ENCODE peak calls at places on chromosomes 4 and X, in five cellular contexts. One of them, this sample, is unnamed.

GRCh38 chr4:185640809-185641675 is 105.7 kb upstream of the PDLIM3 start:
- DNase-seq in cardiac muscle cell: peak
- DNase-seq in upper lobe of right lung: no peak
- DNase-seq in AG04449: peak
- DNase-seq in OCI-LY7: peak
- DNase-seq in this sample: peak

GRCh38 chrX:46626566-46626965 is 53.0 kb downstream of the CHST7 start:
- DNase-seq in upper lobe of right lung: no peak
- DNase-seq in cardiac muscle cell: no peak
- DNase-seq in OCI-LY7: peak
- DNase-seq in AG04449: no peak
- DNase-seq in this sample: no peak

GRCh38 chr4:154088741-154089140 is 299.9 kb upstream of the SFRP2 start:
- DNase-seq in AG04449: no peak
- DNase-seq in cardiac muscle cell: no peak
- DNase-seq in OCI-LY7: no peak
- DNase-seq in upper lobe of right lung: no peak
- DNase-seq in this sample: no peak

GRCh38 chr4:145195167-145195952 is 15.0 kb upstream of the OTUD4 start:
- DNase-seq in OCI-LY7: peak
- DNase-seq in AG04449: no peak
- DNase-seq in upper lobe of right lung: no peak
- DNase-seq in cardiac muscle cell: no peak
- DNase-seq in this sample: peak

GRCh38 chrX:149510386-149510785 is 5.3 kb upstream of the IDS start:
- DNase-seq in OCI-LY7: no peak
- DNase-seq in AG04449: no peak
- DNase-seq in cardiac muscle cell: no peak
- DNase-seq in upper lobe of right lung: no peak
- DNase-seq in this sample: no peak

GRCh38 chrX:152896450-152896849 is 1.4 kb upstream of the ZNF185 start:
- DNase-seq in cardiac muscle cell: no peak
- DNase-seq in AG04449: no peak
- DNase-seq in OCI-LY7: no peak
- DNase-seq in upper lobe of right lung: no peak
- DNase-seq in this sample: no peak

GRCh38 chr4:113222431-113222979 is 173.1 kb downstream of the ANK2 start:
- DNase-seq in OCI-LY7: no peak
- DNase-seq in AG04449: no peak
- DNase-seq in upper lobe of right lung: no peak
- DNase-seq in cardiac muscle cell: no peak
- DNase-seq in this sample: no peak

GRCh38 chr4:151099226-151099975 is at the start of gene RPS3A:
- DNase-seq in cardiac muscle cell: peak
- DNase-seq in upper lobe of right lung: peak
- DNase-seq in AG04449: peak
- DNase-seq in OCI-LY7: peak
- DNase-seq in this sample: peak

GRCh38 chrX:134753185-134754008 is 95.1 kb upstream of the PLAC1 start:
- DNase-seq in AG04449: no peak
- DNase-seq in OCI-LY7: no peak
- DNase-seq in cardiac muscle cell: no peak
- DNase-seq in upper lobe of right lung: no peak
- DNase-seq in this sample: no peak

GRCh38 chr4:140752669-140753068 is 3.5 kb downstream of the TBC1D9 start:
- DNase-seq in OCI-LY7: no peak
- DNase-seq in AG04449: no peak
- DNase-seq in upper lobe of right lung: no peak
- DNase-seq in cardiac muscle cell: no peak
- DNase-seq in this sample: no peak

GRCh38 chr4:137641554-137641953 is 109.3 kb upstream of the PCDH18 start:
- DNase-seq in OCI-LY7: no peak
- DNase-seq in cardiac muscle cell: no peak
- DNase-seq in AG04449: no peak
- DNase-seq in upper lobe of right lung: no peak
- DNase-seq in this sample: no peak

GRCh38 chrX:155747520-155747919 is 133.6 kb upstream of the VAMP7 start:
- DNase-seq in AG04449: no peak
- DNase-seq in upper lobe of right lung: no peak
- DNase-seq in cardiac muscle cell: no peak
- DNase-seq in OCI-LY7: no peak
- DNase-seq in this sample: no peak

GRCh38 chr4:184409911-184410692 is 64.2 kb downstream of the IRF2 start:
- DNase-seq in upper lobe of right lung: no peak
- DNase-seq in OCI-LY7: peak
- DNase-seq in AG04449: no peak
- DNase-seq in cardiac muscle cell: no peak
- DNase-seq in this sample: peak

DNA sequence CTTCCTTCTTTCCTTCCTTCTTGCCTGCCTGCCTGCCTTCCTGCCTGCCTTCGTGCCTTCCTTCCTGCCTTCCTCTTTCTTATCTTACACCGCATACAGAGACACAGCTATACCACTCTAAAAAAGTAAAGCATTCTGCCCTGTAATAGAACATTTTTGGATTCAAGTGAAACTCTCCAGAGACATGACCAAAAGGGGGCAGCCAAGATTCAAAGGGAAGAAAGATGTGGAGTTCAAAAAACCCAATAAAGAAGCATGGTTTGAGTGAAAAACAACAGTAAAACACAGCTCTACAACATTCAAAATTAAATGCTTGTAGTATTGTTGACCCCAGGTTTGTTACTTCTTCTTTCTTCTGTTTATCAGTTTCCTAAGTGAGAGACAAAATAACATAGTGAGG is 914.9 kb upstream of the PCDH7 start:
- DNase-seq in OCI-LY7: no peak
- DNase-seq in AG04449: no peak
- DNase-seq in upper lobe of right lung: no peak
- DNase-seq in cardiac muscle cell: peak
- DNase-seq in this sample: no peak
- TF ChIP-seq CTCF in OCI-LY7: peak
- TF ChIP-seq CTCF in AG04449: no peak
- TF ChIP-seq CTCF in upper lobe of right lung: no peak
- TF ChIP-seq CTCF in cardiac muscle cell: no peak
- TF ChIP-seq CTCF in this sample: no peak

GRCh38 chrX:35786271-35786670 is 11.9 kb upstream of the MAGEB16 start:
- DNase-seq in upper lobe of right lung: no peak
- DNase-seq in cardiac muscle cell: no peak
- DNase-seq in OCI-LY7: no peak
- DNase-seq in AG04449: no peak
- DNase-seq in this sample: no peak

DNA sequence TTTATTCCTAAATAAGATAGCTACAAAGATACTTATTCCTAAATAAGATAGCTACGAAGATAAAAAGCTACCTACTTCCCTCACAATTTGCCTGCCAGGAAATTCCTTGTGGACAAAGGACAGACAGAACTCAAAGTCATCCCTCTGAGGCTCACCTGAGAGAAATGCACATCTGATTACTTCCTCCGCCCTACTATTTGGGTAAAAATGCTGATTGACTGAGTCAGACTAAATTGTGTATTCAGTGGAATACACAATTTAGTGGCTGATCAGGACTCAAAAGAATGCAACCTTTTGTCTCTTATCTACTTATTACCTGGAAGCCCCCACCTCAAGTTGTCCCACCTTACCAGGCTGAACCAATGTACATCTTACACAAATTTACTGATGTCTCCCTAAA is 10.3 kb upstream of the MAGEB16 start:
- DNase-seq in upper lobe of right lung: no peak
- DNase-seq in cardiac muscle cell: no peak
- DNase-seq in OCI-LY7: no peak
- DNase-seq in AG04449: no peak
- DNase-seq in this sample: no peak
- TF ChIP-seq CTCF in upper lobe of right lung: no peak
- TF ChIP-seq CTCF in cardiac muscle cell: no peak
- TF ChIP-seq CTCF in OCI-LY7: no peak
- TF ChIP-seq CTCF in AG04449: no peak
- TF ChIP-seq CTCF in this sample: no peak

GRCh38 chr4:41815478-41815877 is 67.0 kb upstream of the PHOX2B start:
- DNase-seq in OCI-LY7: no peak
- DNase-seq in AG04449: no peak
- DNase-seq in cardiac muscle cell: no peak
- DNase-seq in upper lobe of right lung: no peak
- DNase-seq in this sample: no peak

GRCh38 chr4:41819621-41820020 is 71.1 kb upstream of the PHOX2B start:
- DNase-seq in cardiac muscle cell: no peak
- DNase-seq in AG04449: no peak
- DNase-seq in OCI-LY7: no peak
- DNase-seq in upper lobe of right lung: no peak
- DNase-seq in this sample: no peak

GRCh38 chr4:41820473-41820872 is 71.9 kb upstream of the PHOX2B start:
- DNase-seq in cardiac muscle cell: no peak
- DNase-seq in OCI-LY7: no peak
- DNase-seq in AG04449: no peak
- DNase-seq in upper lobe of right lung: no peak
- DNase-seq in this sample: no peak

DNA sequence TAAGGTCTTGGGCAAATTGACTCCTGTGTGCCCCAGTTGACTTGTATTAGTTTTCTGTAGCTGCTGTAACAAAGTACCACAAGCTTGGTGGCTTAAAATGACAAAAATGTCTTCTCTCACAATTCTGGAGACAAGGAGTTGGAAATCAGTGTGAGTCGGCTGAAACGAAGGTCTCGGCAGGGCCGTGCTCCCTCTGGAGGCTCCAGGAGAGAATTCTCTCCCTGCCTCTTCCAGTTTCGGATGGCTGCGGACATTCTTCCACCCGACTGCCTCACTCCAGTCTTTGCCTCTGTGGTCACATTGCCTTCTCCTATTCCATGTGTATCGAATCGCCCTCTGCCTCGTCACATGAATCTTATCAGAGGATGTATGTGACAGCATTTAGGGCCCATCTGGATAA is 66.0 kb upstream of the PHOX2B start:
- DNase-seq in AG04449: peak
- DNase-seq in upper lobe of right lung: no peak
- DNase-seq in OCI-LY7: no peak
- DNase-seq in cardiac muscle cell: peak
- DNase-seq in this sample: no peak
- TF ChIP-seq CTCF in AG04449: peak
- TF ChIP-seq CTCF in upper lobe of right lung: peak
- TF ChIP-seq CTCF in OCI-LY7: no peak
- TF ChIP-seq CTCF in cardiac muscle cell: peak
- TF ChIP-seq CTCF in this sample: no peak

GRCh38 chrX:119654112-119654531 is 38.8 kb downstream of the SEPTIN6 start:
- DNase-seq in OCI-LY7: no peak
- DNase-seq in upper lobe of right lung: no peak
- DNase-seq in AG04449: no peak
- DNase-seq in cardiac muscle cell: peak
- DNase-seq in this sample: no peak
- TF ChIP-seq CTCF in OCI-LY7: no peak
- TF ChIP-seq CTCF in upper lobe of right lung: no peak
- TF ChIP-seq CTCF in AG04449: peak
- TF ChIP-seq CTCF in cardiac muscle cell: peak
- TF ChIP-seq CTCF in this sample: no peak

GRCh38 chrX:47643926-47644325 is 6.4 kb downstream of the ELK1 start:
- DNase-seq in AG04449: no peak
- DNase-seq in cardiac muscle cell: peak
- DNase-seq in upper lobe of right lung: no peak
- DNase-seq in OCI-LY7: no peak
- DNase-seq in this sample: no peak
- TF ChIP-seq CTCF in AG04449: peak
- TF ChIP-seq CTCF in cardiac muscle cell: peak
- TF ChIP-seq CTCF in upper lobe of right lung: peak
- TF ChIP-seq CTCF in OCI-LY7: peak
- TF ChIP-seq CTCF in this sample: peak